ENCODE peak calls at places on chromosomes 13 and 19, in eight cellular contexts. S is psoas muscle, Q is H9, K is mammary epithelial cell, X is astrocyte, M is tibial nerve, J is OCI-LY7, N is heart right ventricle. F is an unnamed sample. For H3K4me1, the result is how much of the 10 kb centered on the place peaks cover.

GRCh38 chr19:41918653-41919244 is 9.5 kb downstream of the ERFL start:
- DNase-seq in N (no peak), Q (no peak), M (no peak), X (peak), J (no peak), K (no peak), S (no peak), F (no peak)

GRCh38 chr19:43983912-43984686 is at the start of gene ZNF155:
- DNase-seq in N (peak), M (peak), K (peak), J (no peak), Q (peak), X (peak), S (peak), F (peak)

GRCh38 chr13:51318876-51319275 is 20.6 kb upstream of the SERPINE3 start:
- DNase-seq in J (no peak), M (no peak), Q (no peak), K (no peak), X (no peak), S (no peak), N (no peak), F (no peak)

GRCh38 chr13:110525328-110526319 is 35.9 kb downstream of the RAB20 start:
- DNase-seq in S (no peak), M (no peak), J (peak), N (peak), X (no peak), K (no peak), Q (no peak), F (no peak)

GRCh38 chr13:72163671-72164070 is 296.7 kb upstream of the DACH1 start:
- DNase-seq in N (no peak), S (no peak), Q (no peak), X (peak), J (no peak), K (peak), M (no peak), F (peak)

GRCh38 chr19:35513231-35513974 is at the start of gene DMKN:
- DNase-seq in M (no peak), X (no peak), Q (peak), J (no peak), N (no peak), S (no peak), K (peak), F (no peak)

GRCh38 chr13:107516517-107516916 is 698.8 kb downstream of the LIG4 start:
- DNase-seq in N (no peak), J (no peak), S (no peak), K (no peak), Q (no peak), M (no peak), X (no peak), F (no peak)

GRCh38 chr19:42122691-42123607 is 9.3 kb downstream of the POU2F2 start:
- DNase-seq in X (no peak), S (no peak), N (no peak), M (no peak), K (no peak), J (peak), Q (no peak), F (no peak)

GRCh38 chr19:4636151-4636717 is 3.1 kb upstream of the TNFAIP8L1 start:
- DNase-seq in J (peak), S (peak), M (peak), N (peak), K (peak), X (no peak), Q (peak), F (no peak)
- H3K4me1 ChIP-seq in J (under half), S (under half), M (under half), N (under half), K (under half), X (under half), Q (under half), F (under half)

DNA sequence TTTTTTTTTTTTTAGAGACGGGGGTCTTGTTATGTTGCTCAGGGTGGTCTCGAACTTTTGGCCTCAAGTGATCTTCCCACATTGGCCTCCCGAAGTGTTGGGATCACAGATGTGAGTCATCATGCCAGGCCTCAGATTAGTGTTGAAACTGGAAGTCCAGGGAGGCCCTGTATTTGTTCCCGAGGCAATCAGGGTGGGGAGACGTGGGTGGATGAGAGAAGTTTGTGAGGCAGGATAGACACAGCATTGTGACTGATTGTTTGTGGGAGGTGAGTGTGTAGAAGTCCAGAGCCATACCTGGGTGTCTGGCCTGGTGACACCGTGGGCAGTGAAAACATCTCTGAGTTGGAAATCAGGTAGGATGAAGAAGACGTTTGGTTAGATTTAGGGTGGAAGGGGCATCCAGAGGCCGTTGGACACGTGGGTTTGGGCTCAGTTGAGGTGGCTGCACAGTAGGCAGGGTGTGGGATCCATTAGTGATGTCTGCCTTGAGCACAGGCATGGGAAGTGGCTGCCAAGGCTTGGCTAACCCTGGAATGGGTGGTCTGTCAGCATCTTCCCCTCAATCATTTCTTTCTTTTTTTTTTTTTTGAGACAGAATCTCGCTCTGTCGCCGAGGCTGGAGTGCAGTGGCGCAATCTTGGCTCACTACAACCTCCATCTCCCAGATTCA is 12.4 kb downstream of the RTN2 start:
- DNase-seq in N (no peak), S (no peak), M (no peak), J (no peak), K (peak), Q (no peak), X (no peak), F (no peak)
- H3K27ac ChIP-seq in N (no peak), S (no peak), M (no peak), J (no peak), K (peak), Q (no peak), X (no peak), F (no peak)

DNA sequence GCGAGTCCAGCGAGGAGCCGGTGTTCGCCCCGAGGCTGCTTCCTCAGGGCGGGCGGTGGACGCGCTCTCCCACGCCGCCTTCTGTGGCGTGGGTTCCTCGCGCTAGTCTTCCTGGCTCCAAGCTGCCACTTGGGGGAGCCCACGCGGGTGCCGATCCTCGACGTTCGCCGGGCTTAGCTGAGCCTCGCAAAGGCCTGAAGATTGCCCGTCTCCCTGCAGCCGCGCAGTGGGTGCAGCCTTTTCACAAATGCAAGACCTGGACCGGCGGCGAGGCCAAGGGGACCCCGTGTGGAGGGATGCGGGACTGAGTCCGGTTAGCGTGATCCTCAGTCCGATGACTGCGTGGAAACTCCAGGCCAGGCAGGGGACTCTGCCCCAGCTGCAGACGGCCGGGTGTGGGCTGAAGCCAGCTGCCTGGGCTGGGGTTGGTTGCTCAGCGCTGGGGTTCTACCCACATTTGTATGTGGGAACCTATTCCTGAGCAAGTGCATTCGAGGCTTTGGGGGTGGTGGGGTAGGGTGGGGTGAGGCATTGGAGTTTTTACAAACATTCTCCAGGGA is 16.6 kb upstream of the LRP3 start:
- DNase-seq in Q (no peak), J (no peak), M (no peak), N (no peak), K (no peak), S (no peak), X (no peak), F (no peak)
- TF ChIP-seq CTCF in Q (peak), J (peak), M (peak), N (peak), K (peak), S (peak), X (no peak), F (peak)

GRCh38 chr19:6738726-6739389 is 622 bp upstream of the TRIP10 start:
- DNase-seq in S (peak), M (no peak), N (peak), K (peak), J (peak), X (peak), Q (no peak), F (peak)
- H3K4me1 ChIP-seq in S (under half), M (under half), N (under half), K (under half), J (half or more), X (under half), Q (under half), F (under half)

GRCh38 chr19:7918615-7919421 is 1.3 kb upstream of the SNAPC2 start:
- DNase-seq in X (no peak), Q (no peak), M (no peak), K (no peak), S (no peak), J (no peak), N (no peak), F (no peak)
- H3K27ac ChIP-seq in X (no peak), Q (no peak), M (no peak), K (no peak), S (peak), J (no peak), N (peak), F (no peak)

DNA sequence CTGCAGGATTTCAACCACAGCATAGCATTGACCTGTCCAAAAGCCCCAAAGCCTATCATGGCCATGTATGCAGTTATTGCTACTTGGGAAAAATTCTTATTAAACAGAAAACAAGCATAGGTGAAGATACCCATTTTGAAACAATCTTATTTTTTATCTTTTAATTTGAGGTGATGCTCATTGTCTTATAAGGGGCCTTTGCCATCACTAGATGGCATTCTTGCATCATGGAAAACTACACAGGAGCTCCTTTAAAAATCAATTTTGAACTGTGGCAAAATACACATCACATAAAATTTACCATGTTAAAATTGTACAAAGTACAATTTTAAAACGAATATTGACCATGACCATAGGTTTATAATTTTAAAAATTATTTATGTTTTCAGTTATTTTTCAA is 38.9 kb upstream of the ZNF835 start:
- DNase-seq in K (no peak), Q (no peak), X (no peak), N (no peak), S (no peak), J (no peak), M (no peak), F (no peak)
- TF ChIP-seq CTCF in K (no peak), Q (no peak), X (no peak), N (no peak), S (no peak), J (peak), M (no peak), F (peak)

F was measured in foreskin keratinocyte.